ENCODE peak calls at places on chromosomes 6 and 20, in seven cellular contexts. F is uterus, R is AG04450, X is tibial nerve, D is cardiac fibroblast, J is fibroblast of pulmonary artery, A is upper lobe of right lung. E is an unnamed sample.

GRCh38 chr6:5446362-5447075 is 185.2 kb downstream of the FARS2 start:
- DNase-seq in F (no peak), R (no peak), X (no peak), D (no peak), J (no peak), A (no peak), E (no peak)

GRCh38 chr6:116218172-116218633 is 35.7 kb downstream of the TSPYL4 start:
- DNase-seq in F (no peak), R (no peak), X (no peak), D (peak), J (peak), A (no peak), E (no peak)

GRCh38 chr6:16432075-16433032 is 194.0 kb downstream of the GMPR start:
- DNase-seq in F (no peak), R (peak), X (no peak), D (peak), J (peak), A (no peak), E (no peak)

GRCh38 chr6:19153270-19153980 is 683.7 kb upstream of the ID4 start:
- DNase-seq in F (peak), R (no peak), X (no peak), D (peak), J (peak), A (no peak), E (no peak)

GRCh38 chr6:36666726-36667591 is 11.6 kb upstream of the CDKN1A start:
- DNase-seq in F (peak), R (peak), X (peak), D (peak), J (peak), A (peak), E (no peak)

GRCh38 chr6:136647363-136647763 is 97.1 kb upstream of the MAP7 start:
- DNase-seq in F (no peak), R (peak), X (no peak), D (peak), J (peak), A (no peak), E (no peak)

GRCh38 chr6:41939091-41939847 is 2.3 kb downstream of the CCND3 start:
- DNase-seq in F (peak), R (no peak), X (no peak), D (peak), J (peak), A (peak), E (no peak)

GRCh38 chr6:27902335-27903314 is 9.6 kb downstream of the OR2B2 start:
- DNase-seq in F (peak), R (peak), X (peak), D (peak), J (peak), A (peak), E (peak)

GRCh38 chr20:31551581-31552081 is 37.4 kb downstream of the HM13 start:
- DNase-seq in F (no peak), R (no peak), X (no peak), D (no peak), J (no peak), A (no peak), E (no peak)

GRCh38 chr6:37353761-37354525 is at the start of gene RNF8:
- DNase-seq in F (peak), R (peak), X (peak), D (peak), J (peak), A (peak), E (peak)

GRCh38 chr6:14642842-14643241 is 525.3 kb downstream of the CD83 start:
- DNase-seq in F (no peak), R (no peak), X (no peak), D (no peak), J (no peak), A (no peak), E (no peak)

GRCh38 chr6:109790131-109790530 is 99.0 kb downstream of the FIG4 start:
- DNase-seq in F (no peak), R (no peak), X (no peak), D (peak), J (peak), A (no peak), E (no peak)

GRCh38 chr6:15017803-15018202 is 228.1 kb upstream of the JARID2 start:
- DNase-seq in F (no peak), R (no peak), X (no peak), D (no peak), J (no peak), A (no peak), E (no peak)

GRCh38 chr6:14254505-14254904 is 136.9 kb downstream of the CD83 start:
- DNase-seq in F (no peak), R (no peak), X (no peak), D (no peak), J (no peak), A (no peak), E (no peak)

GRCh38 chr6:150252714-150253444 is 110.0 kb downstream of the PPP1R14C start:
- DNase-seq in F (no peak), R (no peak), X (no peak), D (peak), J (no peak), A (no peak), E (no peak)

GRCh38 chr6:1077822-1078221 is 234.1 kb upstream of the FOXQ1 start:
- DNase-seq in F (no peak), R (no peak), X (no peak), D (no peak), J (no peak), A (no peak), E (no peak)

GRCh38 chr6:154154389-154154967 is 115.4 kb downstream of the OPRM1 start:
- DNase-seq in F (peak), R (peak), X (peak), D (peak), J (peak), A (no peak), E (peak)

GRCh38 chr6:112691289-112691688 is 344.2 kb downstream of the RFPL4B start:
- DNase-seq in F (no peak), R (peak), X (no peak), D (peak), J (peak), A (no peak), E (peak)

GRCh38 chr20:5156670-5157448 is 30.1 kb downstream of the CDS2 start:
- DNase-seq in F (no peak), R (no peak), X (no peak), D (peak), J (peak), A (no peak), E (no peak)

GRCh38 chr6:40713002-40713719 is 126.0 kb upstream of the LRFN2 start:
- DNase-seq in F (no peak), R (no peak), X (no peak), D (no peak), J (no peak), A (no peak), E (no peak)

GRCh38 chr20:45905505-45906079 is 6.4 kb downstream of the PLTP start:
- DNase-seq in F (no peak), R (no peak), X (no peak), D (no peak), J (peak), A (no peak), E (no peak)

GRCh38 chr20:57330998-57331397 is 1.4 kb downstream of the SPO11 start:
- DNase-seq in F (no peak), R (no peak), X (no peak), D (peak), J (peak), A (no peak), E (no peak)

DNA sequence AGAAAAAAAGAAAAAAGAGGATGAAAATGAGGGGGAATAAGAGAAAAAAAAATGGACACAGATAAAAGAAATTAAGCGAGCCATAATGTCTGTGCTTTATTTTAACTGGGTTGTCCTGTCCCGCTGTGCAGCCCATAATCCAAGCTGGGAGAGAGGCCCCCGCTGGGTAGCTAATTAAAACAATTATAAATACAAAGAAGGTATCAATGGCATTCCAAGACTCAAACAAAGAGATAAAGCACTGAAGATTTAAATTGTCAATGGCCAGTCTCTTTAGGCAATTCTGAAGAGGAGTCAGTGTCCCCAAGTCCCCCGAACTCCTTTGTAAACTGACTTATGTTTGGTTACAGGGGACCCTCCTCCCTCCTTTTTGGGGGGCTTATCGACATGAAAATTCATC is 143.2 kb downstream of the ZFP64 start:
- DNase-seq in F (no peak), R (no peak), X (no peak), D (no peak), J (no peak), A (no peak), E (no peak)
- H3K4me3 ChIP-seq in F (no peak), R (no peak), X (no peak), D (no peak), J (no peak), A (no peak), E (no peak)

GRCh38 chr20:9969626-9970025 is 65.2 kb upstream of the ANKEF1 start:
- DNase-seq in F (no peak), R (no peak), X (no peak), D (no peak), J (no peak), A (no peak), E (no peak)

GRCh38 chr20:9978395-9979004 is 56.3 kb upstream of the ANKEF1 start:
- DNase-seq in F (peak), R (peak), X (no peak), D (peak), J (peak), A (no peak), E (peak)

GRCh38 chr20:9977629-9978028 is 57.2 kb upstream of the ANKEF1 start:
- DNase-seq in F (no peak), R (no peak), X (no peak), D (no peak), J (no peak), A (no peak), E (no peak)

GRCh38 chr20:9971746-9972145 is 63.0 kb upstream of the ANKEF1 start:
- DNase-seq in F (no peak), R (no peak), X (no peak), D (no peak), J (no peak), A (no peak), E (no peak)

DNA sequence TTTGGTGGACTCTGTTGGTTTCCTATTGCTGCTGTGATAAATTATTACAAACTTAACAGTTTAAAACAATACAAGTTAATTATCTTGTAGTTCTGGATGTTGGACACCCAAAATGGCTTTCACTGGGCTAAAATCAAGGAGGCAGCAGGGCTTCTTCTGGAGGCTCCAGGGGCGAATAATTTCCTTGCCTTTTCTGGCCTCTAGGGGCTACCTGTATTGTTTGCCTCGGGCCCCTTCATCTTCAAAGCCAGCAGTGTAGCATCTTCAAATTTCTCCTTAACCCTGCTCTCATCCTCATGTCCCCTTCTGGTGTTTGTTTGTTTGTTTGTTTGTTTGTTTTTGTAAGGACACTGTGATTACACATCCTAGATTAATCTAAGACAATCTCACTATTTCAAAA is 60.5 kb upstream of the ANKEF1 start:
- DNase-seq in F (no peak), R (no peak), X (no peak), D (no peak), J (no peak), A (no peak), E (no peak)
- TF ChIP-seq CTCF in F (no peak), R (peak), X (no peak), D (no peak), J (peak), A (no peak), E (no peak)

GRCh38 chr20:13220194-13220856 is 749 bp upstream of the ISM1 start:
- DNase-seq in F (peak), R (no peak), X (peak), D (peak), J (peak), A (peak), E (no peak)

GRCh38 chr20:13221673-13222318 is 722 bp downstream of the ISM1 start:
- DNase-seq in F (no peak), R (no peak), X (no peak), D (peak), J (peak), A (peak), E (peak)

GRCh38 chr20:13222319-13222716 is 1.2 kb downstream of the ISM1 start:
- DNase-seq in F (no peak), R (no peak), X (no peak), D (no peak), J (no peak), A (no peak), E (no peak)

GRCh38 chr20:13220857-13221297 is at the start of gene ISM1:
- DNase-seq in F (no peak), R (no peak), X (no peak), D (peak), J (no peak), A (peak), E (no peak)

DNA sequence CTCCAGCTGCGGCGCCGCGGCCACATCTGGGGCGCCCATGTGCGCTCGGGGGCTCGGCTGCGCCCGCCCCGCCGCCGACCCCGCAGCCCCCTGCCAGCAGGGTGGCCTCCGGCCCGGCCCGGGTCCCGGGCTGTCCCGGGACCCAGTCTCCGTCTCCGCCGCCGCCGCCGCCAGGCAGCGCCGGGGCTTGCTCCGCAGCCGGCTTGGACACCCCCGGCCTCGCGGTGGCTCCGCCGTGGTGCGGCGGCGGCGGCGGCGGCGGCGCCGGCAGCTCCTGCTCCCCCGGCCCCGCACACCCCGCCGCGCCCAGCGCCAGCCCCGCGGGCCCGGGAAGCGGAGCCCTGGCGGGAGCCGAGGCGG is 219 bp downstream of the ISM1 start:
- DNase-seq in F (no peak), R (no peak), X (no peak), D (no peak), J (no peak), A (no peak), E (no peak)
- H3K4me3 ChIP-seq in F (peak), R (peak), X (no peak), D (peak), J (peak), A (peak), E (peak)

DNA sequence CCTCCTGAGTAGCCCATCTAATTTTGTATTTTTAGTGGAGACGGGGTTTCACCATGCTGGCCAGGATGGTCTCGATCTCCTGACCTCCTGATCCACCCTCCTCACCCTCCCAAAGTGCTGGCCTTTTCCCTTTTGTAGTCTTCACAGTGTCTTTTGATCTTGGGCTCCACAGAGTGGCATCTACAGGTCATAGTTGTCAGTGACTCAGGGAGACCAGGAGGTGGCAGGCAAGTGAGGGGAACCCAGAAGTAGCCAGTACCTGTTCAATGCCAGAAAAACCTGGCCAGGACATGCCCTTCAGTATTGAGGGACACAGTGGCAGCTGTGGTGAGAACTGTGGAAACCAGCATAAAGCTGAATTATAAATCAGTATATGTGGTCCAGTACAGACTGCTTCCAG is 19.6 kb downstream of the RPP21 start:
- DNase-seq in F (no peak), R (no peak), X (no peak), D (no peak), J (no peak), A (no peak), E (no peak)
- TF ChIP-seq CTCF in F (no peak), R (no peak), X (no peak), D (no peak), J (no peak), A (no peak), E (peak)

GRCh38 chr20:18496042-18496441 is 983 bp downstream of the RBBP9 start:
- DNase-seq in F (no peak), R (no peak), X (no peak), D (no peak), J (no peak), A (no peak), E (peak)
- H3K4me3 ChIP-seq in F (peak), R (peak), X (peak), D (peak), J (peak), A (peak), E (peak)

E was measured in LNCaP clone FGC.